ENCODE peak calls at places on chromosomes 7 and 10, in eight cellular contexts. M, U, R, G, K, L, P and I are unnamed samples.
A peak's percentile ranks its signal among the peaks of the same experiment; 100 is the strongest.

GRCh38 chr10:124588736-124589451 is 127.3 kb downstream of the LHPP start:
- DNase-seq in M (peak; percentile 28), U (peak; percentile 60), R (peak; percentile 90), G (no peak), K (no peak), L (peak; percentile 62), P (no peak), I (peak; percentile 40)

GRCh38 chr7:96236198-96237039 is 85.5 kb downstream of the SLC25A13 start:
- DNase-seq in M (peak; percentile 95), U (peak; percentile 71), R (peak; percentile 72), G (no peak), K (no peak), L (no peak), P (no peak), I (no peak)

GRCh38 chr10:107919626-107920235 is 755.2 kb upstream of the SORCS1 start:
- DNase-seq in M (no peak), U (no peak), R (no peak), G (no peak), K (no peak), L (no peak), P (no peak), I (no peak)

GRCh38 chr7:4882742-4883351 is 669 bp downstream of the RADIL start:
- DNase-seq in M (no peak), U (no peak), R (no peak), G (no peak), K (no peak), L (no peak), P (no peak), I (no peak)

GRCh38 chr7:40977533-40977932 is 725.4 kb downstream of the INHBA start:
- DNase-seq in M (no peak), U (no peak), R (no peak), G (no peak), K (no peak), L (no peak), P (no peak), I (no peak)

GRCh38 chr10:93068411-93069244 is 5.1 kb upstream of the CYP26A1 start:
- DNase-seq in M (peak; percentile 54), U (no peak), R (no peak), G (no peak), K (peak; percentile 57), L (no peak), P (no peak), I (no peak)

GRCh38 chr10:77877461-77878344 is 48.9 kb downstream of the DLG5 start:
- DNase-seq in M (peak; percentile 82), U (peak; percentile 30), R (peak; percentile 89), G (peak; percentile 32), K (no peak), L (peak; percentile 34), P (peak; percentile 37), I (no peak)

GRCh38 chr7:48637382-48637781 is 287.0 kb upstream of the CDC14C start:
- DNase-seq in M (no peak), U (no peak), R (no peak), G (no peak), K (no peak), L (no peak), P (no peak), I (no peak)

GRCh38 chr7:47485640-47486435 is 96.1 kb downstream of the TNS3 start:
- DNase-seq in M (peak; percentile 45), U (no peak), R (no peak), G (no peak), K (peak; percentile 42), L (peak; percentile 68), P (no peak), I (no peak)

GRCh38 chr7:157009170-157009777 is 1.2 kb downstream of the MNX1 start:
- DNase-seq in M (no peak), U (no peak), R (no peak), G (no peak), K (peak; percentile 78), L (peak; percentile 67), P (no peak), I (no peak)

GRCh38 chr7:117230276-117231046 is 92.4 kb downstream of the WNT2 start:
- DNase-seq in M (peak; percentile 95), U (no peak), R (no peak), G (no peak), K (no peak), L (no peak), P (no peak), I (no peak)

GRCh38 chr10:56096226-56096517 is 264.9 kb downstream of the ZWINT start:
- DNase-seq in M (no peak), U (no peak), R (no peak), G (no peak), K (no peak), L (no peak), P (no peak), I (no peak)

GRCh38 chr7:117237646-117238045 is 85.2 kb downstream of the WNT2 start:
- DNase-seq in M (no peak), U (no peak), R (no peak), G (no peak), K (no peak), L (no peak), P (no peak), I (no peak)

GRCh38 chr7:156109076-156109475 is 296.8 kb upstream of the SHH start:
- DNase-seq in M (no peak), U (no peak), R (no peak), G (no peak), K (no peak), L (no peak), P (no peak), I (no peak)

GRCh38 chr10:42519079-42519478 is 119.3 kb downstream of the ZNF33B start:
- DNase-seq in M (no peak), U (no peak), R (no peak), G (no peak), K (no peak), L (no peak), P (no peak), I (no peak)

GRCh38 chr7:106417273-106417902 is 132.6 kb upstream of the NAMPT start:
- DNase-seq in M (peak; percentile 3), U (no peak), R (no peak), G (no peak), K (peak; percentile 67), L (no peak), P (no peak), I (no peak)

GRCh38 chr10:29023678-29024077 is 265.2 kb upstream of the LYZL1 start:
- DNase-seq in M (no peak), U (no peak), R (no peak), G (no peak), K (no peak), L (no peak), P (no peak), I (peak; percentile 5)

GRCh38 chr10:114285961-114286441 is 46.9 kb downstream of the VWA2 start:
- DNase-seq in M (no peak), U (no peak), R (no peak), G (no peak), K (no peak), L (no peak), P (no peak), I (no peak)

GRCh38 chr10:125084191-125085186 is 75.9 kb downstream of the CTBP2 start:
- DNase-seq in M (peak; percentile 97), U (peak; percentile 70), R (peak; percentile 98), G (no peak), K (peak; percentile 93), L (no peak), P (no peak), I (peak; percentile 86)

GRCh38 chr7:75667938-75668337 is 70.8 kb downstream of the HIP1 start:
- DNase-seq in M (no peak), U (no peak), R (no peak), G (no peak), K (no peak), L (no peak), P (no peak), I (no peak)

GRCh38 chr10:59905066-59905734 is 1.2 kb downstream of the CCDC6 start:
- DNase-seq in M (peak; percentile 16), U (peak; percentile 45), R (peak; percentile 43), G (peak; percentile 29), K (no peak), L (peak; percentile 59), P (peak; percentile 78), I (peak; percentile 27)
- TF ChIP-seq POLR2A in M (no peak), U (no peak), R (no peak), G (peak; percentile 71), K (no peak), L (peak; percentile 61), P (peak; percentile 44), I (no peak)

DNA sequence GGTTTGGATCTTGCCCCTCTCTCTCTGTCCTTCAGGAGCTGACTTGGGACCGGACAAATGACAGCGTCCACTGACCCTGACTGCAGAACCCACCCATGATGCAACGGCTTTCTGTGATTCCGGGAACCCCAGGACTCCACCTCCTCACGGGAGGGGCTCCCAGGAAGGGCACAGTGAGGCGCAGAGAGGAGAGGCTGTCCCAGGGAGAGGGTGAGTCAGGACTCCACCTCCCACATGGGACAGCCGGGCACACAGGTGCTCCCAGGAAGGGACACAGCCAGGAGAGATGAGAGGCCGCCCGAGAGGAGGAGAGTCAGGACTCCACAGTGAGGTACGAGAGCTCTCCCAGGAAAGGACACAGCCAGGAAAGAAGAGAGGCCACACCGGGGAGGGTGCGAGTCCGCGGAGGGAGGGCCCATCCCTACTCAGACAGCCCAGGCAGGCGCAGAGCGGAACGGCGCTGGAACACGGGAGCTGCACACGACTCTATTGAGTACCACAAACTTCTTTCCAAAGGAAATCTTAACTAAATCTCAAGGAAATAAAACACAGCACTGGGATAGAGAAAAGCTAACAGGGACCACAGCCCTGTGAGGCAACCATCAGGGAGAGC is 162.5 kb downstream of the MAD1L1 start:
- DNase-seq in M (no peak), U (no peak), R (peak; percentile 51), G (no peak), K (no peak), L (no peak), P (no peak), I (no peak)
- TF ChIP-seq POLR2A in M (no peak), U (no peak), R (no peak), G (no peak), K (no peak), L (no peak), P (no peak), I (no peak)

GRCh38 chr7:88306590-88307048 is at the start of gene STEAP4:
- DNase-seq in M (peak; percentile 0), U (peak; percentile 78), R (peak; percentile 81), G (no peak), K (peak; percentile 40), L (peak; percentile 83), P (no peak), I (no peak)
- TF ChIP-seq POLR2A in M (no peak), U (no peak), R (peak; percentile 69), G (no peak), K (no peak), L (no peak), P (no peak), I (no peak)

GRCh38 chr7:100093498-100093897 is 4.7 kb downstream of the COPS6 start:
- DNase-seq in M (no peak), U (no peak), R (no peak), G (no peak), K (no peak), L (no peak), P (no peak), I (no peak)

GRCh38 chr7:100095289-100095688 is 5.9 kb downstream of the MCM7 start:
- DNase-seq in M (no peak), U (no peak), R (no peak), G (no peak), K (no peak), L (no peak), P (no peak), I (no peak)

GRCh38 chr7:100095704-100096103 is 5.5 kb downstream of the MCM7 start:
- DNase-seq in M (no peak), U (no peak), R (no peak), G (no peak), K (no peak), L (no peak), P (no peak), I (no peak)

GRCh38 chr7:100093054-100093453 is 4.3 kb downstream of the COPS6 start:
- DNase-seq in M (no peak), U (no peak), R (no peak), G (no peak), K (no peak), L (no peak), P (no peak), I (no peak)

GRCh38 chr7:100093925-100094486 is 5.2 kb downstream of the COPS6 start:
- DNase-seq in M (no peak), U (no peak), R (no peak), G (no peak), K (no peak), L (no peak), P (no peak), I (no peak)
- TF ChIP-seq POLR2A in M (no peak), U (no peak), R (no peak), G (no peak), K (peak; percentile 17), L (no peak), P (no peak), I (no peak)